ENCODE peak calls at places on chromosomes 4 and X, in four cellular contexts. A is GM12878, F is HepG2, J is K562. B is an unnamed sample.
A peak's percentile ranks its signal among the peaks of the same experiment; 100 is the strongest.

GRCh38 chr4:38889143-38889542 is 21.5 kb downstream of the FAM114A1 start:
- DNase-seq in A (peak; percentile 58), F (peak; percentile 74), J (no peak), B (no peak)

GRCh38 chrX:109347618-109348017 is 134.3 kb downstream of the GUCY2F start:
- DNase-seq in A (no peak), F (no peak), J (no peak), B (no peak)

GRCh38 chr4:145679520-145679919 is 426 bp upstream of the C4orf51 start:
- DNase-seq in A (no peak), F (peak; percentile 25), J (no peak), B (no peak)

GRCh38 chr4:142238589-142238988 is 602.2 kb downstream of the IL15 start:
- DNase-seq in A (no peak), F (no peak), J (no peak), B (no peak)

GRCh38 chr4:80335554-80336358 is at the start of gene CFAP299:
- DNase-seq in A (peak; percentile 44), F (peak; percentile 79), J (peak; percentile 86), B (peak; percentile 92)

GRCh38 chrX:20527458-20528099 is 260.9 kb upstream of the RPS6KA3 start:
- DNase-seq in A (no peak), F (peak; percentile 21), J (no peak), B (no peak)

GRCh38 chr4:156662921-156663320 is 308.7 kb downstream of the PDGFC start:
- DNase-seq in A (no peak), F (no peak), J (no peak), B (no peak)

GRCh38 chr4:85491527-85491926 is 16.6 kb downstream of the ARHGAP24 start:
- DNase-seq in A (no peak), F (no peak), J (no peak), B (no peak)

GRCh38 chrX:51614353-51614752 is 4.4 kb downstream of the CENPVL3 start:
- DNase-seq in A (no peak), F (peak; percentile 2), J (peak; percentile 30), B (no peak)

GRCh38 chr4:74127745-74128144 is 28.8 kb upstream of the CXCL2 start:
- DNase-seq in A (no peak), F (no peak), J (no peak), B (no peak)

GRCh38 chrX:134377537-134377936 is 82.4 kb upstream of the HPRT1 start:
- DNase-seq in A (no peak), F (peak; percentile 48), J (no peak), B (no peak)

GRCh38 chrX:13216139-13216538 is 103.7 kb downstream of the ATXN3L start:
- DNase-seq in A (no peak), F (no peak), J (no peak), B (no peak)

GRCh38 chrX:154717824-154718223 is 33.1 kb downstream of the GAB3 start:
- DNase-seq in A (no peak), F (no peak), J (peak; percentile 54), B (no peak)

GRCh38 chrX:14359727-14360126 is 169.6 kb upstream of the GLRA2 start:
- DNase-seq in A (no peak), F (no peak), J (no peak), B (no peak)

GRCh38 chrX:14528629-14529287 is 578 bp upstream of the GLRA2 start:
- DNase-seq in A (peak; percentile 4), F (peak; percentile 10), J (peak; percentile 23), B (peak; percentile 80)

GRCh38 chrX:40469316-40469715 is 111.5 kb upstream of the ATP6AP2 start:
- DNase-seq in A (no peak), F (no peak), J (no peak), B (no peak)

GRCh38 chr4:184655889-184656869 is 6.6 kb downstream of the PRIMPOL start:
- DNase-seq in A (no peak), F (no peak), J (no peak), B (no peak)

DNA sequence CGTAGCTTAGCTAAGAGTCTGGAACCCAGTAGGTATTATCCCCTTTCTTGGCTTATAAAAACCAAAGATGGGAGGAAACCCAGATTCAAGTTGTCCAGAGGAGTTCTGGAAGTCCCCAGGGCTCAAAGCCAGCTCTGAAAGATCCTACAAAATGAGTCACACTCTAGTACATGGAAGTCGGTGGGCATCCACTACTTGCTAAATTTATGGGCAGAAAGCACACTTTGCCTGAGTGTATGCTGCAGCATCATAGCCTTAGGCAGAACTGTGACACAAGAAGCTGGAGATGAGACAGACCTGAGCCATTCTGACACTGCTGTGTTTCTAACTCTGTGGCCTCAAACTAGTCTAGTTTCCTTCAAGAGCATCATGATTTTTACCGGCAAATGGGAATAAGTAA is 429.3 kb downstream of the AFF2 start:
- DNase-seq in A (no peak), F (no peak), J (no peak), B (no peak)
- TF ChIP-seq ESRRA in A (no peak), F (no peak), J (no peak), B (no peak)

GRCh38 chrX:119042996-119043395 is 29.8 kb upstream of the CT47C1 start:
- DNase-seq in A (no peak), F (no peak), J (no peak), B (no peak)

GRCh38 chrX:119040432-119040831 is 32.4 kb upstream of the CT47C1 start:
- DNase-seq in A (no peak), F (no peak), J (no peak), B (no peak)

GRCh38 chrX:119036369-119037029 is 36.3 kb upstream of the CT47C1 start:
- DNase-seq in A (no peak), F (no peak), J (no peak), B (no peak)

GRCh38 chrX:119042040-119042439 is 30.8 kb upstream of the CT47C1 start:
- DNase-seq in A (no peak), F (no peak), J (no peak), B (no peak)

DNA sequence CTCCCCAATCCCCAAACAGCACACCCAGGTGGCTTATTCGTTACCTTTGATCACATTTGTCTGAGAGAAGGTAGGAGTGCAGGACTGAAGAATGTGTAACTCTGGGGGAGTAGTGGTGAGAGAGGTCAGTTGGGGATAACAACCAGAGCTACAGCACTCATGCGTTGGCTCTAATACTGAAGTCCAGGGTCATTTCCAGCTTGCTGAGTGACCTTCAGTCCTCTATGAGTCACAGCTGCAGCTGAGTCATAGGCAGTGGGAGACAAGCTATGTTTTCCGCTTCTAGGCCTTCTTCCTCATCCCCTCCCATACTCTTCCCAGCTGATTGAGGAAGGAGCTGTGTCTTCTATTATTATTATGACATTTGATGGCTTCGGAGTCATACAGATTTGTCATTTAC is 31.6 kb upstream of the CT47C1 start:
- DNase-seq in A (no peak), F (peak; percentile 73), J (peak; percentile 35), B (no peak)
- TF ChIP-seq TCF7 in A (no peak), F (no peak), J (no peak), B (no peak)

DNA sequence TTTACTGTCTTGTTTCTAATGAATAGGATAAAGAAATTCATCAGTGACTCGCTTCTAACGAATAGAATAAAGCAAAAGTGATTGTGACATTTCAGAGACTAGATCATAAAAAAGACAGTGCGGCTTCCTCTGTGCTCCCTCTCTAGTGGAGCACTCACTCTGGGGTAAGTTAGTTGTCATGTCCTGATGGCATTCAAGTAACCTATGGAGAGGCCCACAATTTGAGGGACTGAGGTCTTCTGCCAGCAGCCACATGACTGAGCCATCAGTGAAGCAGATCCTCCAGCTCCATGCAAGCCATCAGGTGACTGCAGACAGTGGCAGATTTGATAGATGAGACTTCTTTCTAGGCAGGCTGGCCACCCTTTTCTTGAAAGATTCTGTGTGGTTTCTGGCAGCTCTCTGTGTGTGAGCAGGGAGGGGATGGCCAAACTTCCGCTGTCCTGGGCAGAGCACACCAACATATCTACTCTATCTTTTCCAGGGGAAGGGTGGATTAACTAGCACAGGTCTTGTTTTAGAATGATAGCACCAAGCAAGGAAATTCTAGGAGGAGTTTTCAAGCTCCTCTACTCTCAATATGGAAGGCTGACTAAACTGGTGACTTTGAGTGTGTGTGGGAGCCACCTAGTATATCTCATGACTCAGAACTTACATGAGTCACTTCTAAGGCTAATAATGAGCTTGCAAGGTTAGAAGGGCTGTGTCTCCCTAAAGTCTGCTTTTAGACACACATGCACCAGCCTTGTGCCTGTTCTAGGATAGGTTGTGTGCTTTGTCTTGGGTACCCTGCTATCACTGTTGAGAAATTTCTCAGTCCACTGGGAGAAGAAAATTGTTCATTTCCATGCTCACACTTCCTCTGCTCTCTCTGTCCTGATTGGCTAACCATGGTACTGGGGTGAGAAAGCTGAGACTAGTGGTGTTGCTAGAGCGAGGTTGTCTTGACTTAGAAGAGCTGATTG is 72.7 kb downstream of the YIPF6 start:
- DNase-seq in A (peak; percentile 39), F (no peak), J (peak; percentile 32), B (no peak)
- TF ChIP-seq ESRRA in A (no peak), F (no peak), J (no peak), B (no peak)

GRCh38 chrX:8191022-8191421 is 20.0 kb upstream of the VCX2 start:
- DNase-seq in A (no peak), F (no peak), J (no peak), B (no peak)
- TF ChIP-seq TCF7 in A (no peak), F (no peak), J (no peak), B (no peak)

GRCh38 chr4:128385683-128386304 is 98.2 kb upstream of the PGRMC2 start:
- DNase-seq in A (no peak), F (peak; percentile 6), J (no peak), B (no peak)

GRCh38 chr4:128385199-128385598 is 97.6 kb upstream of the PGRMC2 start:
- DNase-seq in A (no peak), F (no peak), J (no peak), B (no peak)

GRCh38 chr4:128381748-128382559 is 94.3 kb upstream of the PGRMC2 start:
- DNase-seq in A (no peak), F (no peak), J (no peak), B (no peak)

GRCh38 chr4:128384765-128385164 is 97.2 kb upstream of the PGRMC2 start:
- DNase-seq in A (no peak), F (no peak), J (no peak), B (no peak)

DNA sequence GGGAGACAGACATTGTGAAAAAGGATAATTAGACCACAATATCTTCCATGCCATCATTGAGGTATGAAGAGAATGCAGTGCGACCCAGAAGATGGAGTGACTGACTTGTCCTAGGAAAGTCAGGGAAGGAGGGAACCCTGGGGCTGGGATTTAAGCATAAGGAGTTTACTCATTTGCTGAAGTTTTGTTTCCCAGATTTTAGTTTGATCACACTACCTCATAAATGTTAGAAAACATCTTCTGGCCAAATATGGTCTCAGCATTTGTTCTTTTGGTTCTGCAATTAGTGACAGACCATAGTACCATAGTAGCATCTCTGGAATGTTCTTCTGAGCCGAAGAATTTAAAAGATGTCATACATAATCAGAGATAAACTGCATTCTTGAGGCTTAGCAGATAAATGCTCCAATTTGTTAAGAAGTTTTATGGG is 96.5 kb upstream of the PGRMC2 start:
- DNase-seq in A (no peak), F (no peak), J (no peak), B (no peak)
- TF ChIP-seq ESRRA in A (no peak), F (no peak), J (no peak), B (no peak)

B was measured in WTC11.